ENCODE peak calls at places on chromosomes 3 and 15, in seven cellular contexts. V is fibroblast of the aortic adventitia, Z is epithelial cell of proximal tubule, F is AG10803, W is uterus, A is cardiac muscle cell, S is NB4. J is an unnamed sample.

GRCh38 chr3:13215940-13216546 is 142.8 kb upstream of the IQSEC1 start:
- DNase-seq in V (peak), Z (peak), F (peak), W (no peak), A (peak), S (no peak), J (peak)

GRCh38 chr15:45454825-45455224 is 67.7 kb downstream of the SLC30A4 start:
- DNase-seq in V (peak), Z (peak), F (peak), W (peak), A (peak), S (peak), J (peak)

GRCh38 chr15:58527573-58528196 is 95.9 kb downstream of the LIPC start:
- DNase-seq in V (no peak), Z (no peak), F (no peak), W (no peak), A (no peak), S (no peak), J (no peak)

GRCh38 chr3:78629544-78629943 is 1138.3 kb downstream of the ROBO1 start:
- DNase-seq in V (no peak), Z (no peak), F (no peak), W (no peak), A (no peak), S (no peak), J (no peak)

GRCh38 chr15:64072812-64073211 is 20.8 kb downstream of the CIAO2A start:
- DNase-seq in V (no peak), Z (no peak), F (no peak), W (no peak), A (no peak), S (no peak), J (no peak)

GRCh38 chr3:15755181-15755580 is 42.6 kb downstream of the ANKRD28 start:
- DNase-seq in V (no peak), Z (no peak), F (no peak), W (no peak), A (no peak), S (no peak), J (no peak)

GRCh38 chr15:72315706-72316370 is 4.1 kb downstream of the CELF6 start:
- DNase-seq in V (peak), Z (no peak), F (no peak), W (no peak), A (peak), S (no peak), J (peak)

GRCh38 chr3:102059145-102059943 is 210.0 kb downstream of the NFKBIZ start:
- DNase-seq in V (no peak), Z (no peak), F (no peak), W (no peak), A (no peak), S (no peak), J (no peak)

GRCh38 chr3:127790580-127791183 is 31.6 kb downstream of the MGLL start:
- DNase-seq in V (no peak), Z (no peak), F (no peak), W (no peak), A (no peak), S (no peak), J (no peak)

GRCh38 chr3:171901615-171902312 is 58.6 kb downstream of the TMEM212 start:
- DNase-seq in V (no peak), Z (no peak), F (peak), W (no peak), A (no peak), S (peak), J (no peak)

GRCh38 chr3:44914936-44915335 is 40.5 kb downstream of the TGM4 start:
- DNase-seq in V (no peak), Z (no peak), F (no peak), W (no peak), A (no peak), S (peak), J (no peak)

GRCh38 chr3:134315286-134316106 is 58.8 kb downstream of the AMOTL2 start:
- DNase-seq in V (peak), Z (no peak), F (peak), W (peak), A (peak), S (no peak), J (no peak)

GRCh38 chr15:75200765-75201608 is 695 bp upstream of the C15orf39 start:
- DNase-seq in V (peak), Z (no peak), F (no peak), W (peak), A (no peak), S (peak), J (no peak)

GRCh38 chr3:110542552-110543164 is 529.0 kb upstream of the NECTIN3 start:
- DNase-seq in V (no peak), Z (no peak), F (peak), W (no peak), A (peak), S (no peak), J (no peak)

GRCh38 chr3:155676252-155676981 is 68.5 kb downstream of the PLCH1 start:
- DNase-seq in V (peak), Z (peak), F (peak), W (peak), A (peak), S (no peak), J (no peak)

GRCh38 chr15:48415036-48415886 is 84.0 kb downstream of the DUT start:
- DNase-seq in V (peak), Z (no peak), F (peak), W (no peak), A (no peak), S (no peak), J (no peak)

GRCh38 chr3:131033480-131034080 is 6.9 kb downstream of the NEK11 start:
- DNase-seq in V (peak), Z (no peak), F (peak), W (no peak), A (peak), S (peak), J (no peak)

GRCh38 chr3:117752984-117753717 is 1043.6 kb downstream of the TUSC7 start:
- DNase-seq in V (peak), Z (no peak), F (peak), W (no peak), A (no peak), S (no peak), J (no peak)

GRCh38 chr15:25597576-25597975 is 158.8 kb upstream of the UBE3A start:
- DNase-seq in V (no peak), Z (no peak), F (peak), W (no peak), A (peak), S (no peak), J (no peak)

GRCh38 chr3:31254483-31254882 is 278.2 kb upstream of the STT3B start:
- DNase-seq in V (no peak), Z (no peak), F (no peak), W (no peak), A (no peak), S (no peak), J (no peak)

GRCh38 chr3:53726654-53727053 is 119.6 kb downstream of the CHDH start:
- DNase-seq in V (no peak), Z (no peak), F (no peak), W (no peak), A (no peak), S (no peak), J (no peak)

GRCh38 chr15:75640483-75641175 is 605 bp upstream of the IMP3 start:
- DNase-seq in V (peak), Z (no peak), F (peak), W (no peak), A (peak), S (peak), J (no peak)

GRCh38 chr3:163644172-163644571 is 1434.1 kb downstream of the SI start:
- DNase-seq in V (no peak), Z (no peak), F (no peak), W (no peak), A (no peak), S (no peak), J (no peak)

GRCh38 chr15:38823272-38823671 is 258.7 kb upstream of the RASGRP1 start:
- DNase-seq in V (no peak), Z (no peak), F (no peak), W (no peak), A (no peak), S (no peak), J (no peak)

GRCh38 chr3:157532529-157533297 is 29.5 kb upstream of the VEPH1 start:
- DNase-seq in V (peak), Z (peak), F (peak), W (no peak), A (peak), S (peak), J (peak)

GRCh38 chr3:187850256-187851010 is 105.2 kb upstream of the BCL6 start:
- DNase-seq in V (no peak), Z (no peak), F (no peak), W (peak), A (no peak), S (peak), J (no peak)

GRCh38 chr3:12977117-12977808 is 96.0 kb downstream of the IQSEC1 start:
- DNase-seq in V (no peak), Z (no peak), F (no peak), W (no peak), A (no peak), S (no peak), J (no peak)

GRCh38 chr15:69919816-69920215 is 177.9 kb downstream of the TLE3 start:
- DNase-seq in V (no peak), Z (no peak), F (no peak), W (no peak), A (no peak), S (no peak), J (no peak)

GRCh38 chr3:48561045-48561736 is 2.4 kb downstream of the UCN2 start:
- DNase-seq in V (peak), Z (no peak), F (peak), W (peak), A (peak), S (peak), J (no peak)

GRCh38 chr15:25847066-25847465 is 16.1 kb downstream of the ATP10A start:
- DNase-seq in V (no peak), Z (no peak), F (no peak), W (no peak), A (no peak), S (no peak), J (no peak)

GRCh38 chr15:71532994-71533393 is 277.4 kb upstream of the NR2E3 start:
- DNase-seq in V (peak), Z (no peak), F (peak), W (no peak), A (peak), S (peak), J (no peak)

GRCh38 chr3:139460529-139460928 is 15.8 kb downstream of the RBP2 start:
- DNase-seq in V (no peak), Z (no peak), F (no peak), W (no peak), A (no peak), S (no peak), J (no peak)

GRCh38 chr15:78087944-78088772 is 4.2 kb upstream of the SH2D7 start:
- DNase-seq in V (no peak), Z (no peak), F (no peak), W (no peak), A (no peak), S (no peak), J (no peak)

GRCh38 chr15:92773340-92773739 is 117.8 kb upstream of the FAM174B start:
- DNase-seq in V (no peak), Z (no peak), F (no peak), W (no peak), A (no peak), S (no peak), J (no peak)

GRCh38 chr3:71930056-71930991 is 145.4 kb upstream of the PROK2 start:
- DNase-seq in V (peak), Z (peak), F (peak), W (peak), A (peak), S (peak), J (no peak)

GRCh38 chr15:81386947-81387346 is 12.9 kb upstream of the TMC3 start:
- DNase-seq in V (no peak), Z (no peak), F (no peak), W (no peak), A (no peak), S (no peak), J (no peak)

GRCh38 chr15:81387629-81388430 is 13.8 kb upstream of the TMC3 start:
- DNase-seq in V (no peak), Z (no peak), F (no peak), W (no peak), A (no peak), S (no peak), J (no peak)

GRCh38 chr15:81381725-81382124 is 7.7 kb upstream of the TMC3 start:
- DNase-seq in V (no peak), Z (no peak), F (no peak), W (no peak), A (no peak), S (no peak), J (no peak)

GRCh38 chr15:81388431-81388760 is 14.4 kb upstream of the TMC3 start:
- DNase-seq in V (no peak), Z (no peak), F (no peak), W (no peak), A (no peak), S (no peak), J (no peak)

GRCh38 chr15:81385110-81386076 is 11.4 kb upstream of the TMC3 start:
- DNase-seq in V (no peak), Z (no peak), F (no peak), W (no peak), A (no peak), S (no peak), J (no peak)
- TF ChIP-seq CTCF in V (no peak), Z (no peak), F (no peak), W (no peak), A (no peak), S (no peak), J (no peak)

DNA sequence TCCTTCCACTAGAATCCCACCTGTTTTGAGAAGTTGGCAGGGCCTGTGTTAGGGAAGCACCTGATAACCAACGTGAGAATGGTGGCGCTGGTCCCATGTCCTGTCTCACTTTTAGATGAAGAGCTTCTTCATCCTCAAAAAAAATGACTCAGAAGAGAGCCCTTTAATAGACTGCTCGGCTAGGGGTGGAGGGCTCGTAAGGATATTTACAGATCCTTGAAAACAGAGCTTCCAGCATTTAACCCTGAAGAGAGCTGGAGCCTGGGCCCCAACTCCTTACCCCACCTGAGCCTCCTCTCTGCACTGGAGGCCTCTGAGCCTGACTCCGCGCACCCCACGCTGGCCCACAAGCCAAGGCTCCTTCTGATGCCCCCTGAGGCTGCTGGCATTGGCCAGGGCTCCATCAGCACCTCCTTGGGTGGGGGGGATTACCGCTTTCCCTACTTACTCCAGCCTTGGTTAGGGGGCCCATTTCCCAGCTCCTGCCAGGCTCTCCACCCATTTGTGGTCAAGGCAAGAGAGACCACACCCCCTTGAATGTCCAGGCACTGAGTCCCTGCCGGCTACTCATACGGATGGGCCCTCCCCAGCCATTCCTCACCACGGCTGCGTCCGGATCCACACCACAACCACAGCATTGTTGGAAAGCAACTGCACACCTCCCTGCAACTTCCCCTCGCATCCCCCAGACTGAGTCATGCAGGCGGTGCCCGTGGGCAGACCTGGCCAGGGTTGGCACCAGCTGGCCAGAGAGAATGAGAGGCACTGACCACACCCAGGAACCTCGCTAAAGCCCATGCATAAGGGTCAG is 30.2 kb downstream of the LOXL1 start:
- DNase-seq in V (peak), Z (no peak), F (peak), W (no peak), A (peak), S (peak), J (peak)
- H3K4me3 ChIP-seq in V (no peak), Z (no peak), F (no peak), W (no peak), A (no peak), S (no peak), J (no peak)

GRCh38 chr3:47407896-47408838 is 27.3 kb downstream of the PTPN23 start:
- DNase-seq in V (no peak), Z (no peak), F (no peak), W (no peak), A (no peak), S (no peak), J (no peak)

GRCh38 chr3:47405820-47406761 is 25.3 kb downstream of the PTPN23 start:
- DNase-seq in V (no peak), Z (no peak), F (no peak), W (no peak), A (no peak), S (no peak), J (no peak)

GRCh38 chr3:47408839-47409229 is 28.0 kb downstream of the PTPN23 start:
- DNase-seq in V (no peak), Z (no peak), F (no peak), W (no peak), A (no peak), S (no peak), J (no peak)

GRCh38 chr3:47404955-47405790 is 24.4 kb downstream of the PTPN23 start:
- DNase-seq in V (peak), Z (no peak), F (peak), W (no peak), A (peak), S (no peak), J (no peak)

DNA sequence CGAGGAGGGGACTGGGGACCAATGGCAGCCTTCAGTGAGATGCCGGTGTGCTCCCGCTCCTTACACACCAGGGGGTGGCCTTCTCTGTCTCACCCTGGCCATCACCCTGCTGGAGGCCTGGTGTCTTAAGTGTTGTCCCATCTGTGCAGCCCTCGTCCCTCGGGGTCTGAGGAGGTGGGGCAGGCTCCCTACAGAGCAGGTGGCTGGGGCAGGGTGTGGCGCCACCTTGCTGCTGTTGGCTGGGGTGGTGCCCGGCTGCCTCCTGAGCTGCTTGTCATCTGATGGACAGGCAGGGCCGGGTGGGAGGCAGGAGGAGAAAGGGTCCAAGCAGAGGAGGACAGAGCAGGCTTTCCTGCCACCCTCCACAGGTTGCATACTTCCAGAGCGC is 25.9 kb downstream of the PTPN23 start:
- DNase-seq in V (no peak), Z (no peak), F (no peak), W (no peak), A (no peak), S (peak), J (no peak)
- TF ChIP-seq CTCF in V (no peak), Z (peak), F (no peak), W (no peak), A (no peak), S (peak), J (peak)

GRCh38 chr3:180093535-180093934 is 56.8 kb upstream of the PEX5L start:
- DNase-seq in V (no peak), Z (no peak), F (no peak), W (no peak), A (no peak), S (no peak), J (no peak)
- H3K4me3 ChIP-seq in V (no peak), Z (no peak), F (no peak), W (no peak), A (no peak), S (no peak), J (no peak)

DNA sequence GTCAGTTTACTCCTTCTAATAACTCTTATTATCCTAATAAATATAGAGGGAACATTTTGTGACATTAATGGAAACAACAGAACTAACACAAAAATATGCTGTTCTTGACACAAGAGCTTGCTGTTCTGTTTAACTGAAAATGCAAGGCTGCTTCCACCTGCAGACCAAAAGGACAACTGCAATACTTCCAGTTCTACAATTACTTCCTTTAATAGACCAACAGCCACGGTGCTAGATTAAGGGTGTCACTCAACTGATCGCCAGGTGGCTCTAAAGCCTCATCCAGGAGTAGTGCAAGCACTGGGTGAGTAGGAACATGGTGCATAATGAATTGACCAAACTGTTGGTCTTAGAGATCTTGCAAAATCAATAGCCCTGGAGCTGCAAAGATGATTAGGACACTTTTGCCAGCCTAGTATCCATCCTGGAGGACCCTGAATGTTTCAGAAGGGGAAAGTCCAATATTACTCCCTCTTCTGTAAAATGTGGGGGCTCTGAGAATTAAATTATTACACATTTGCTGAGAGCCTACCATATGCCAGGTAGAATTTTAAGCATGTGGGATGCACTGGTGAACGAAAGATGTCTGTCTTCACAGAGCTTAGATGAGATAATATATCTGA is 3.6 kb upstream of the CLDN16 start:
- DNase-seq in V (peak), Z (peak), F (peak), W (no peak), A (peak), S (peak), J (no peak)
- TF ChIP-seq CTCF in V (peak), Z (peak), F (peak), W (peak), A (peak), S (no peak), J (peak)

GRCh38 chr3:125148836-125149235 is 63.7 kb downstream of the SLC12A8 start:
- DNase-seq in V (peak), Z (no peak), F (peak), W (no peak), A (no peak), S (no peak), J (no peak)

GRCh38 chr3:125147491-125147820 is 65.1 kb downstream of the SLC12A8 start:
- DNase-seq in V (no peak), Z (no peak), F (no peak), W (no peak), A (no peak), S (no peak), J (no peak)

GRCh38 chr3:125146601-125147490 is 65.7 kb downstream of the SLC12A8 start:
- DNase-seq in V (no peak), Z (no peak), F (no peak), W (no peak), A (no peak), S (no peak), J (no peak)

GRCh38 chr3:125149462-125149861 is 63.1 kb downstream of the SLC12A8 start:
- DNase-seq in V (no peak), Z (no peak), F (no peak), W (no peak), A (no peak), S (no peak), J (no peak)

GRCh38 chr3:125148016-125148812 is 64.3 kb downstream of the SLC12A8 start:
- DNase-seq in V (peak), Z (no peak), F (no peak), W (no peak), A (no peak), S (peak), J (no peak)
- H3K4me3 ChIP-seq in V (no peak), Z (no peak), F (no peak), W (no peak), A (no peak), S (no peak), J (no peak)

J was measured in retinal pigment epithelial cell.